ENCODE peak calls at places on chromosomes 13 and 19, in nine cellular contexts. W is cardiac muscle cell; O is H9; T is CD4-positive, alpha-beta memory T cell; X is transverse colon; Y is neuronal stem cell; S is right lobe of liver; B is RWPE2; Z is heart right ventricle. C is an unnamed sample. For H3K4me1, the result is how much of the 10 kb centered on the place peaks cover.

GRCh38 chr19:37361994-37362393 is 8.9 kb upstream of the ZNF527 start:
- DNase-seq in X (no peak), Y (no peak), T (no peak), S (no peak), Z (no peak), O (no peak), W (peak), B (no peak), C (no peak)

GRCh38 chr19:48637948-48638830 is 1.0 kb upstream of the DBP start:
- DNase-seq in S (peak), Y (peak), W (peak), Z (peak), O (peak), X (peak), T (no peak), B (no peak), C (peak)

GRCh38 chr19:33063356-33064116 is 1.2 kb downstream of the RHPN2 start:
- DNase-seq in S (peak), O (peak), X (peak), T (no peak), W (peak), B (no peak), Z (no peak), Y (peak), C (peak)

GRCh38 chr13:110444226-110444653 is 117.3 kb downstream of the RAB20 start:
- DNase-seq in T (no peak), Z (no peak), S (no peak), W (peak), Y (no peak), B (no peak), O (no peak), X (no peak), C (no peak)

GRCh38 chr13:92175330-92175729 is 776.9 kb downstream of the GPC5 start:
- DNase-seq in B (no peak), T (no peak), Y (peak), X (no peak), Z (no peak), W (peak), S (no peak), O (peak), C (peak)

GRCh38 chr19:18845961-18846360 is 14.2 kb downstream of the UPF1 start:
- DNase-seq in O (no peak), Z (no peak), W (no peak), B (peak), X (no peak), Y (no peak), T (no peak), S (peak), C (no peak)

GRCh38 chr13:62432906-62433305 is 1017.3 kb upstream of the PCDH20 start:
- DNase-seq in W (no peak), O (no peak), X (no peak), Y (no peak), B (no peak), Z (no peak), S (no peak), T (no peak), C (no peak)

GRCh38 chr19:55616395-55616875 is 7.9 kb downstream of the ZNF784 start:
- DNase-seq in Y (no peak), S (no peak), B (no peak), X (no peak), Z (no peak), W (no peak), T (no peak), O (no peak), C (no peak)

GRCh38 chr19:13014101-13014920 is 19.0 kb downstream of the NFIX start:
- DNase-seq in B (no peak), O (peak), T (no peak), Z (no peak), W (peak), S (no peak), X (no peak), Y (no peak), C (peak)

GRCh38 chr13:33642374-33643065 is 175.4 kb upstream of the RFC3 start:
- DNase-seq in T (no peak), O (no peak), W (peak), X (peak), Y (no peak), B (peak), Z (no peak), S (peak), C (no peak)

GRCh38 chr19:55441319-55441691 is 1.8 kb downstream of the SHISA7 start:
- DNase-seq in W (no peak), Z (no peak), Y (no peak), S (no peak), T (no peak), B (no peak), X (no peak), O (peak), C (no peak)

GRCh38 chr13:93249259-93249917 is 22.8 kb downstream of the GPC6 start:
- DNase-seq in B (peak), W (peak), Z (no peak), O (no peak), T (no peak), X (no peak), S (no peak), Y (no peak), C (no peak)

GRCh38 chr19:18006895-18007604 is 920 bp upstream of the ARRDC2 start:
- DNase-seq in S (peak), B (no peak), X (peak), W (peak), Z (peak), Y (peak), T (peak), O (peak), C (peak)

GRCh38 chr13:109900723-109901122 is 114.3 kb upstream of the IRS2 start:
- DNase-seq in X (no peak), O (no peak), Z (no peak), W (no peak), T (no peak), B (no peak), S (no peak), Y (no peak), C (no peak)

GRCh38 chr13:46184277-46184699 is 2.3 kb upstream of the LCP1 start:
- DNase-seq in W (peak), Z (peak), B (no peak), Y (no peak), X (peak), T (peak), S (no peak), O (peak), C (no peak)

GRCh38 chr19:53328967-53329366 is 4.6 kb upstream of the ZNF845 start:
- DNase-seq in Y (no peak), X (peak), O (peak), B (no peak), W (peak), T (no peak), Z (peak), S (no peak), C (peak)

DNA sequence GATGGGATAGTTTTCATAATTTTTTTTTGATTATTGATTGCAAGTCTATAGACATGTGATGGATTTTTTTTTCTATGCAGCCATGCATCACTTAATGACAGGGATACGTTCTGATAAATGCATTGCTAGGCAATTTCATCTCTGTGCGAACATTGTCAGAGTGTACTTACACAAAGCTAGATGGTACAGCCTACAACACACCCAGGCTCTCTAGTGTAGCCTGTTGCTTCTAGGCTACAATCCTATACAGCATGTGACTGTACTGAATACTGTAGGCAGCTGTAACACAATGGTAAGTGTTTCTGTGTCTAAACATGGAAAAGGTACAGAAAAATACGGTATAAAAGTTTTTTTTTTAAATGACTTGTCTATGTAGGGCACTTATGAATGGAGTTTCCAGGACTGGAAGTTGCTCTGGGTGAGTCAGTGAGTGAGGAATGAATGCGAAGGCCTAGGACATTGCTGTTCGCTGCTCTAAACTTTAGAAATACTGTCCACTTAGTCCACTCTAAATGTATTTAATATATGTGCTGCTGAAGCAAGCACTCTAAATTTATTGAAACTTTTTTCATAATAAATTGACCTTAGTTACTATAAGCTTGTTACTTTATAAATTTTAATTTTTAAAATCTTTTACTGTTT is 20.3 kb downstream of the SPATA13 start:
- DNase-seq in W (peak), T (no peak), X (no peak), B (no peak), O (no peak), S (no peak), Y (no peak), Z (no peak), C (no peak)
- H3K4me1 ChIP-seq in W (under half), T (under half), X (under half), B (under half), O (under half), S (under half), Y (under half), Z (under half), C (under half)

GRCh38 chr13:98821372-98822237 is 69.1 kb upstream of the SLC15A1 start:
- DNase-seq in W (peak), X (no peak), T (no peak), S (no peak), Y (no peak), O (no peak), Z (no peak), B (no peak), C (no peak)
- H3K27ac ChIP-seq in W (peak), X (peak), T (no peak), S (peak), Y (no peak), O (no peak), Z (peak), B (no peak), C (peak)

GRCh38 chr19:29890392-29890791 is 51.6 kb upstream of the URI1 start:
- DNase-seq in X (no peak), W (no peak), B (no peak), T (no peak), S (no peak), O (no peak), Y (no peak), Z (no peak), C (no peak)
- H3K4me1 ChIP-seq in X (under half), W (under half), B (under half), T (under half), S (under half), O (under half), Y (under half), Z (under half), C (under half)

GRCh38 chr19:31553844-31554215 is 204.6 kb upstream of the TSHZ3 start:
- DNase-seq in W (no peak), Z (no peak), T (no peak), O (no peak), S (no peak), B (no peak), Y (no peak), X (peak), C (no peak)

GRCh38 chr19:31555634-31556215 is 206.5 kb upstream of the TSHZ3 start:
- DNase-seq in Z (no peak), S (no peak), W (no peak), Y (no peak), X (no peak), O (no peak), T (no peak), B (no peak), C (no peak)

GRCh38 chr19:31548941-31549340 is 199.7 kb upstream of the TSHZ3 start:
- DNase-seq in Y (no peak), O (peak), W (peak), T (no peak), S (no peak), Z (peak), X (no peak), B (no peak), C (peak)

GRCh38 chr19:31554360-31554759 is 205.1 kb upstream of the TSHZ3 start:
- DNase-seq in S (no peak), W (no peak), Z (no peak), O (no peak), B (no peak), X (no peak), T (no peak), Y (no peak), C (no peak)

DNA sequence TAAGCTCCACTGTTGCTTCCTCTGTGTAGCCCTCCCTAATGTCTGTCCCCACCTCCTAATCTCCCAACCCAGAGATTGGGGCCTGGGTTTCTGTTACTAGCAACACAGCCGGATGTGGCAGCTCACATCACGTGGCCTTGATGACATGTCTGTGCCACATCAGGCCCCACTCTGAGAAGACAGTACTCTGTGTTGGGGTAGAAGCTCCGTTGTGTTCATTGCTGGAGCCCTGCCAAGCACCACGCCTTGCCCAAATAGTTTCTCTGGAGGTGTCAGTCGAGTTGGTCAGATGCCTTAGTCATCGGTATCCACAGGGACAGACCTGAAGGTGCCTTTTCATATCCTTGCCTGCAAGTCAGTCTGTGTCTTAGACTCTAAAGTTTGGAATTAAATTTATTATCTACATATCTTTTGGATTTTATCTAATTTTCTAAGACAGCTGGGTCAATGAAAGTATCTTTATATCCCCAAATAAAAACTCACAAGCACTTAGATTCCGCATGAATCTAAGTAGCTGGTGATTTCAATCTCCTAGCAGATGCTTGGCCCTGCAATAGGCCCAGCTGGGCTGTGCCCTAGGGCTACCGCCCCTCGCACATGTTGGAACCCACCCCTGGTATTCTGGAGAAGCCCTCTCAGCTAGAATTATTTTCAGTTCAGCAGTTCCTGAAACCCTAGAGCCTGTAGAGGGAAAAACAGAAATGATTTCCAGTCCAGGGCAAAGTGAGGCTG is 204.0 kb upstream of the TSHZ3 start:
- DNase-seq in W (no peak), T (no peak), Y (no peak), X (no peak), S (no peak), Z (no peak), O (no peak), B (no peak), C (no peak)
- H3K27ac ChIP-seq in W (no peak), T (no peak), Y (no peak), X (peak), S (no peak), Z (no peak), O (no peak), B (no peak), C (no peak)

GRCh38 chr19:49887653-49888477 is 8.8 kb downstream of the IL4I1 start:
- DNase-seq in T (no peak), Y (no peak), X (no peak), B (no peak), W (no peak), O (no peak), S (no peak), Z (no peak), C (no peak)
- H3K4me1 ChIP-seq in T (under half), Y (under half), X (under half), B (under half), W (under half), O (under half), S (under half), Z (under half), C (under half)

DNA sequence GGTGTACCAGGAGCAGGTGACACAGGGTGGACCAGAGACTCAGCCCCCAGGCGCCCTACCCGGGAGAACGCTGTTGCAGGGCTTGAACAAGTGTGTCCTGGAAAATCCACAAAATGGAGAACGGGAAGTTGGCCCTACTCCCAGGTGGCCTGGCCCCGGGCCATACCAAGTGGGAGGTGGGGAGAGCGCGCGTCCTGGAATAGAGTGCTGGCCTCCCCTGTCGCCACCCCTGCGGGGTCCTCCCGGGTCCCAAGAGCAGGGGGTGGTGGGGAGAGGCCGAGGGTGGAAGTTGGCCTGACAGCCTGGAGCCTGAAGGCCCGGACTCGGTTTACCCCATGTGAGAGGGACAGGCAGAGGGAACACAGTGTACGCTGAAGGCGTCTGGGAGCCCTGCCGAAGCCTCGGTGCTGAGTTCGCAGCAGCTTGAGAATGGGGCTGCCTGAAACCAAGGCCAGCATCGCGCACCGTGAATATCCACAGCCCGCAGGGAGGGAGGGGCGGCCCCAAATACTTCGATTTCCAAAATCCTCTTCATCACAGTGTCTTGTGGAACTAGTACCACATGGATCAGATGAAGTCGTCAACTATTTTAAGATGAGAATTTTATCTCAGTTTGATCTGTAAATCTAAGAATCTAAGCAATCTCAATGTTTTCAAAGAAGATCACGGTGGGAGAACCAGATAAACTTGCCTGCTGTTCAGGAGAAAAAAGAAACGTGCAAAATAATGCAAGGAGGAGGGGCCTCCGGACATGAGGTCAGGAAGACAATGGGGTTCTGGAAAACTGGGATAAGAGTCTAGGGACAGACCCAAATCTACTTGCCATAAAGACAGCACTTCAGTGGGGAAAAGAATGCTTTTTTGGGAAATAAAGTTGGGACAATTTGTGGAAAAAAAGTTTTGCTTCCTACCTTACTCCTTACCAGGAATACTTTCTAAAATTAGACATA is 10.4 kb upstream of the KLF16 start:
- DNase-seq in W (no peak), B (peak), Y (no peak), T (no peak), Z (peak), X (no peak), O (peak), S (no peak), C (peak)
- H3K27ac ChIP-seq in W (no peak), B (peak), Y (no peak), T (peak), Z (peak), X (peak), O (no peak), S (peak), C (peak)

DNA sequence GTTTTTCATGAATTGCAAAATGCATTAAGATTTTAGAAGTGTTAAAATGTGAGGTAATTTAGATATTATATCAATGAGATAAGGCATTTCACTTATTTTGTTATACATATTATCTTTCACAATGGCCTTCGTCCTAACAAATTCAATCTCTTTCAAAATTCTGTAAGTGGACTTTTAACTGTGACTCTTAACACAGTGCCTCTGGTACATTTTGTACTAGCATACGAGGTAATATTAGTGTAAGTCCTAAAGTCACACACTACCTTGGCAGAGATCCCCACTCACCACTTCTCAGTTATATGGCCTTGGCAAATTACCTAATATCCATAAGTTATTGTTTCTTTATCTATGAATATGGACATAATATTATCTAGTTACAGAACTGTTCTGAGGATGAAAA is 101.3 kb upstream of the SLITRK6 start:
- DNase-seq in O (no peak), Z (no peak), Y (no peak), T (no peak), B (no peak), W (no peak), X (no peak), S (no peak), C (no peak)
- H3K4me1 ChIP-seq in O (under half), Z (under half), Y (under half), T (under half), B (under half), W (under half), X (under half), S (under half), C (under half)

GRCh38 chr13:51726446-51727185 is 77.3 kb downstream of the DHRS12 start:
- DNase-seq in Z (no peak), T (no peak), W (peak), S (no peak), X (no peak), B (no peak), O (no peak), Y (no peak), C (no peak)
- H3K27ac ChIP-seq in Z (no peak), T (no peak), W (no peak), S (peak), X (no peak), B (no peak), O (no peak), Y (no peak), C (peak)

GRCh38 chr13:74066937-74067336 is 67.3 kb downstream of the KLF12 start:
- DNase-seq in O (no peak), B (no peak), Y (no peak), S (no peak), W (peak), X (no peak), Z (no peak), T (no peak), C (no peak)
- H3K4me1 ChIP-seq in O (under half), B (under half), Y (under half), S (under half), W (under half), X (under half), Z (half or more), T (half or more), C (under half)